ENCODE peak calls at places on chromosomes 6 and 20, in seven cellular contexts. J is adipocyte, O is mammary epithelial cell, G is right cardiac atrium, K is IMR-90, Z is Peyer's patch, I is ovary. R is an unnamed sample. For H3K9me3 and H3K27me3, the result is how much of the 10 kb centered on the place peaks cover.

GRCh38 chr6:79895382-79896100 is 51.8 kb downstream of the ELOVL4 start:
- DNase-seq in J (no peak), O (peak), G (no peak), K (no peak), Z (no peak), I (no peak), R (no peak)

GRCh38 chr20:3239026-3239866 is at the start of gene SLC4A11:
- DNase-seq in J (peak), O (peak), G (peak), K (peak), Z (no peak), I (no peak), R (peak)

GRCh38 chr6:67875877-67876383 is 759.2 kb upstream of the ADGRB3 start:
- DNase-seq in J (no peak), O (no peak), G (no peak), K (no peak), Z (no peak), I (no peak), R (no peak)

GRCh38 chr6:120556491-120556890 is 777.8 kb downstream of the TBC1D32 start:
- DNase-seq in J (no peak), O (no peak), G (no peak), K (no peak), Z (no peak), I (no peak), R (no peak)

GRCh38 chr6:137230547-137230946 is 11.4 kb upstream of the IFNGR1 start:
- DNase-seq in J (no peak), O (no peak), G (no peak), K (no peak), Z (no peak), I (no peak), R (no peak)

GRCh38 chr6:11585426-11586016 is 48.0 kb downstream of the TMEM170B start:
- DNase-seq in J (peak), O (peak), G (no peak), K (peak), Z (no peak), I (no peak), R (no peak)

GRCh38 chr6:4883298-4883697 is 107.1 kb downstream of the CDYL start:
- DNase-seq in J (no peak), O (no peak), G (no peak), K (no peak), Z (no peak), I (no peak), R (no peak)

GRCh38 chr6:13357551-13358075 is 29.3 kb upstream of the TBC1D7 start:
- DNase-seq in J (no peak), O (no peak), G (peak), K (peak), Z (no peak), I (no peak), R (no peak)

GRCh38 chr6:80214436-80215022 is 108.1 kb downstream of the BCKDHB start:
- DNase-seq in J (peak), O (peak), G (peak), K (peak), Z (no peak), I (no peak), R (no peak)

GRCh38 chr6:72769459-72770125 is 147.7 kb downstream of the KCNQ5 start:
- DNase-seq in J (no peak), O (no peak), G (no peak), K (no peak), Z (no peak), I (no peak), R (no peak)

GRCh38 chr6:134400941-134401340 is 83.0 kb upstream of the SGK1 start:
- DNase-seq in J (no peak), O (no peak), G (no peak), K (no peak), Z (no peak), I (no peak), R (no peak)

GRCh38 chr20:52420805-52421204 is 229.2 kb upstream of the ZFP64 start:
- DNase-seq in J (no peak), O (no peak), G (no peak), K (no peak), Z (no peak), I (no peak), R (no peak)

GRCh38 chr20:47725248-47725973 is 59.9 kb downstream of the SULF2 start:
- DNase-seq in J (peak), O (peak), G (peak), K (peak), Z (peak), I (peak), R (peak)

GRCh38 chr6:82363368-82364086 is at the start of gene TPBG:
- DNase-seq in J (peak), O (peak), G (peak), K (peak), Z (no peak), I (peak), R (peak)

GRCh38 chr20:46406986-46407670 is 713 bp upstream of the ELMO2 start:
- DNase-seq in J (peak), O (peak), G (peak), K (peak), Z (peak), I (peak), R (peak)

GRCh38 chr20:34473262-34473883 is 42.8 kb upstream of the DYNLRB1 start:
- DNase-seq in J (peak), O (peak), G (peak), K (peak), Z (no peak), I (no peak), R (no peak)

DNA sequence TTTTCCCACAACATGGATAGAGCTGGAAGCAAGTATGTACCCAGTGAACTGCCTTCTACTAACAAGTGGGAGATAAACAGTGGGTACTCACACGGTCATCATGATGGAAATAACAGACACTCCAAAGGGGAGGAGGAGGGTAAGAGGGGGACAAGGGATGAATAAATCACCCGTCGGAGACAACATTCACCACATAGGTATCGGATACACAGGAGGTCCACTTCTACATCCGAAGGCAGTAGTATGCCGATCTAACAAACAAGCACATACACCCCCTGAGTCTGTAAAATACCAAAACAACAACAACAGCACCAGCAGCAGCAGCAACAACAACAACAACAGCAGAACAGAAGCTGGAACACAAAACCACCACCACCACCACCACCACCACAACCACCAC is 1943.2 kb upstream of the DEFB115 start:
- DNase-seq in J (no peak), O (no peak), G (no peak), K (no peak), Z (no peak), I (no peak), R (no peak)
- H3K9me3 ChIP-seq in J (under half), O (under half), G (under half), K (under half), Z (under half), I (under half), R (half or more)

GRCh38 chr20:57648878-57649616 is 28.8 kb upstream of the ZBP1 start:
- DNase-seq in J (no peak), O (no peak), G (no peak), K (no peak), Z (peak), I (no peak), R (peak)
- H3K27me3 ChIP-seq in J (under half), O (under half), G (under half), K (under half), Z (under half), I (under half), R (under half)

GRCh38 chr6:154167163-154167562 is 128.1 kb downstream of the OPRM1 start:
- DNase-seq in J (no peak), O (no peak), G (no peak), K (no peak), Z (no peak), I (no peak), R (no peak)

GRCh38 chr6:154165488-154165887 is 126.4 kb downstream of the OPRM1 start:
- DNase-seq in J (no peak), O (no peak), G (no peak), K (no peak), Z (no peak), I (no peak), R (no peak)

GRCh38 chr6:154164397-154164796 is 125.4 kb downstream of the OPRM1 start:
- DNase-seq in J (peak), O (no peak), G (peak), K (peak), Z (no peak), I (peak), R (no peak)

GRCh38 chr6:154166140-154166539 is 127.1 kb downstream of the OPRM1 start:
- DNase-seq in J (no peak), O (no peak), G (no peak), K (no peak), Z (no peak), I (no peak), R (no peak)

DNA sequence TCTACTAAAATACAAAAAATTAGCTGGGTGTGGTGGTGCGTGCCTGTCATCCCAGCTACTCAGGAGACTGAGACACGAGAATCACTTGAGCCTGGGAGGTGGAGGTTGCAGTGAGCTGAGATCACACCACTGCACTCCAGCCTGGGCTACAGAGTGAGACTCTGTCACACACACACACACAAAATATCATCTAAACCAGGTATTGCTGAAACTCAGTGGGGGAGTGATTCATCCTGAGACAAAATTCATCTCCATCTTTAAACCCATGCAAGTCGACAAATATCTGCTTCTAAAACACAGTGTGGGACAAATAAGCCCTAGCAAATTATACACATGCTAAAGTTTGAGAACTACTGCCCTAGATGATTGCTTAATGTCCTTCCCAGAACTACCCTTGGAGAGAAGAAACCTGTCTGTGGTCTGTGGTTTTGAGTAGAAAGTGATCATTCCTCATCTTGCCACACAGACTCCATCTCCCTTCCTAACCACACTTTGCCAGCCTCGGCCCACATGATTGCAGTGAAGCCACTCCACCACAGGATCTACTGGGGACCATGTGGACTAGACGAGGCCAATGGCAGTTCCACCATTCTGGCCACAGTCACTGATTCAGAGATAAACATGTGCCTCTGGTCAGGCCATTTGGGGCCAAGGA is 130.3 kb downstream of the OPRM1 start:
- DNase-seq in J (no peak), O (peak), G (no peak), K (no peak), Z (no peak), I (no peak), R (no peak)
- H3K9me3 ChIP-seq in J (under half), O (under half), G (under half), K (under half), Z (under half), I (under half), R (under half)

GRCh38 chr20:57555457-57556184 is 5.3 kb upstream of the PCK1 start:
- DNase-seq in J (no peak), O (no peak), G (no peak), K (no peak), Z (no peak), I (no peak), R (no peak)
- H3K27me3 ChIP-seq in J (half or more), O (under half), G (under half), K (under half), Z (under half), I (under half), R (under half)

GRCh38 chr6:168722397-168722796 is 281.4 kb downstream of the SMOC2 start:
- DNase-seq in J (no peak), O (no peak), G (no peak), K (no peak), Z (no peak), I (no peak), R (no peak)
- H3K9me3 ChIP-seq in J (under half), O (under half), G (under half), K (under half), Z (under half), I (under half), R (under half)

DNA sequence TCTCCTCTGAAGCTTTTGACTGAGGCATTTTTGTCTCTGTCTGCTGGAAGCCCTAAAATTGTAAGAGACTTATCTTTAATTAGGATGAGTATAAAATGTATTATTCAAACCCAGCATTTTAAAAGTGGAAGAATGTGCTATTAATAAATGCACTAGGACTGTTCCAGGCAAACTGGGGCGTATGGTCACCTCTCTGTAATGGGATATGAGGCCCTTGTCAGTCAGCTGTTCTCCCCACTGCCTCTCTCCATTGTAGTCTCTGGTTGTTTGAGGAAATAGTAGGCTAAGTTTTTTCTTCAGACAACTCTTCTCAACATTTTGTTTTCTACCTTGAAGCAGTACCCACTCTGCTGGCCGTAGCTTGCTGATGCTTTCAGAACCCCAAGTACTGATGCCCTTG is 14.3 kb upstream of the DEF6 start:
- DNase-seq in J (no peak), O (no peak), G (no peak), K (no peak), Z (no peak), I (no peak), R (no peak)
- H3K27me3 ChIP-seq in J (under half), O (under half), G (under half), K (under half), Z (under half), I (under half), R (under half)

GRCh38 chr20:62359491-62360121 is 7.5 kb downstream of the LAMA5 start:
- DNase-seq in J (no peak), O (no peak), G (peak), K (no peak), Z (no peak), I (peak), R (no peak)
- H3K9me3 ChIP-seq in J (under half), O (under half), G (under half), K (under half), Z (under half), I (under half), R (under half)

GRCh38 chr20:56925696-56926101 is 296.6 kb downstream of the TFAP2C start:
- DNase-seq in J (no peak), O (no peak), G (no peak), K (no peak), Z (no peak), I (no peak), R (no peak)
- H3K27me3 ChIP-seq in J (half or more), O (under half), G (under half), K (under half), Z (under half), I (under half), R (half or more)

R was measured in spleen.